ENCODE peak calls at places on chromosomes 12 and 14, in eight cellular contexts. S, P, B, G, F, H, T and C are unnamed samples.

GRCh38 chr12:40569626-40570179 is 122.5 kb upstream of the CNTN1 start:
- DNase-seq in S (peak; percentile 0), P (no peak), B (no peak), G (no peak), F (no peak), H (no peak), T (no peak), C (no peak)

GRCh38 chr12:117155278-117156060 is 34.8 kb downstream of the FBXO21 start:
- DNase-seq in S (peak; percentile 26), P (no peak), B (peak; percentile 67), G (peak; percentile 74), F (peak; percentile 94), H (peak; percentile 81), T (peak; percentile 52), C (peak; percentile 78)

GRCh38 chr14:55744321-55744720 is 164.3 kb downstream of the KTN1 start:
- DNase-seq in S (no peak), P (no peak), B (no peak), G (no peak), F (no peak), H (no peak), T (no peak), C (no peak)

GRCh38 chr14:92754956-92755355 is 6.5 kb upstream of the LGMN start:
- DNase-seq in S (no peak), P (no peak), B (no peak), G (no peak), F (no peak), H (no peak), T (no peak), C (peak; percentile 72)

GRCh38 chr14:102736956-102737355 is 40.3 kb upstream of the TRAF3 start:
- DNase-seq in S (no peak), P (no peak), B (no peak), G (no peak), F (no peak), H (no peak), T (no peak), C (no peak)

GRCh38 chr12:6407206-6407954 is 23.4 kb downstream of the LTBR start:
- DNase-seq in S (peak; percentile 39), P (no peak), B (no peak), G (no peak), F (no peak), H (no peak), T (no peak), C (no peak)

GRCh38 chr12:47038270-47038748 is 41.1 kb upstream of the PCED1B start:
- DNase-seq in S (peak; percentile 57), P (no peak), B (no peak), G (no peak), F (peak; percentile 91), H (no peak), T (no peak), C (no peak)

GRCh38 chr14:37403656-37404055 is 191.4 kb downstream of the FOXA1 start:
- DNase-seq in S (no peak), P (no peak), B (no peak), G (no peak), F (no peak), H (no peak), T (no peak), C (no peak)

GRCh38 chr12:52903855-52904508 is 894 bp downstream of the KRT8 start:
- DNase-seq in S (peak; percentile 40), P (no peak), B (no peak), G (peak; percentile 20), F (peak; percentile 76), H (peak; percentile 68), T (no peak), C (no peak)

GRCh38 chr14:85316701-85317100 is 213.2 kb upstream of the FLRT2 start:
- DNase-seq in S (peak; percentile 12), P (no peak), B (no peak), G (no peak), F (no peak), H (no peak), T (no peak), C (no peak)

GRCh38 chr12:104555650-104556049 is 98.9 kb downstream of the CHST11 start:
- DNase-seq in S (no peak), P (no peak), B (no peak), G (no peak), F (no peak), H (no peak), T (no peak), C (no peak)

GRCh38 chr14:70077005-70077404 is 111.7 kb downstream of the SLC8A3 start:
- DNase-seq in S (no peak), P (no peak), B (no peak), G (no peak), F (no peak), H (no peak), T (no peak), C (no peak)